ENCODE peak calls at places on chromosomes 7 and 10, in four cellular contexts. R, Y, H and V are unnamed samples.

GRCh38 chr10:98045785-98046389 is 15.5 kb upstream of the CRTAC1 start:
- DNase-seq in R (peak), Y (peak), H (peak), V (peak)

GRCh38 chr10:89642193-89642592 is 2.8 kb downstream of the PANK1 start:
- DNase-seq in R (no peak), Y (no peak), H (no peak), V (peak)

GRCh38 chr7:121519548-121520521 is 123.7 kb upstream of the FAM3C start:
- DNase-seq in R (no peak), Y (no peak), H (no peak), V (peak)

GRCh38 chr10:11150876-11151275 is 133.2 kb downstream of the CELF2 start:
- DNase-seq in R (no peak), Y (no peak), H (no peak), V (no peak)

GRCh38 chr10:91743460-91743859 is 54.8 kb upstream of the TNKS2 start:
- DNase-seq in R (no peak), Y (no peak), H (no peak), V (no peak)

GRCh38 chr10:73131295-73131694 is 21.0 kb downstream of the NUDT13 start:
- DNase-seq in R (no peak), Y (no peak), H (no peak), V (no peak)

GRCh38 chr7:79529896-79530235 is 76.4 kb upstream of the MAGI2 start:
- DNase-seq in R (no peak), Y (no peak), H (no peak), V (no peak)

GRCh38 chr10:33335550-33335799 is 1.0 kb upstream of the NRP1 start:
- DNase-seq in R (no peak), Y (no peak), H (no peak), V (no peak)

GRCh38 chr7:155763721-155764431 is 48.4 kb downstream of the SHH start:
- DNase-seq in R (no peak), Y (no peak), H (no peak), V (no peak)

GRCh38 chr7:41047192-41047591 is 655.7 kb downstream of the INHBA start:
- DNase-seq in R (no peak), Y (no peak), H (peak), V (no peak)

GRCh38 chr10:46293832-46294640 is 7.2 kb downstream of the ANTXRL start:
- DNase-seq in R (no peak), Y (no peak), H (no peak), V (peak)

GRCh38 chr10:44511601-44512000 is 126.7 kb upstream of the CXCL12 start:
- DNase-seq in R (no peak), Y (no peak), H (no peak), V (no peak)

GRCh38 chr10:119211625-119212441 is 4.5 kb downstream of the GRK5 start:
- DNase-seq in R (no peak), Y (no peak), H (no peak), V (no peak)

GRCh38 chr10:72333111-72334012 is 21.4 kb downstream of the DNAJB12 start:
- DNase-seq in R (no peak), Y (no peak), H (no peak), V (no peak)

GRCh38 chr10:29302499-29302898 is 13.6 kb downstream of the LYZL1 start:
- DNase-seq in R (no peak), Y (no peak), H (no peak), V (no peak)

GRCh38 chr10:31413325-31413724 is 94.3 kb downstream of the ZEB1 start:
- DNase-seq in R (peak), Y (no peak), H (no peak), V (no peak)

GRCh38 chr10:122162566-122163181 is 108.4 kb upstream of the BTBD16 start:
- DNase-seq in R (peak), Y (no peak), H (no peak), V (no peak)

GRCh38 chr7:126839624-126840023 is 413.1 kb downstream of the GRM8 start:
- DNase-seq in R (no peak), Y (no peak), H (no peak), V (no peak)

GRCh38 chr7:120933475-120933874 is 17.1 kb upstream of the ING3 start:
- DNase-seq in R (no peak), Y (no peak), H (no peak), V (no peak)

GRCh38 chr10:114110174-114110972 is 63.6 kb downstream of the CCDC186 start:
- DNase-seq in R (no peak), Y (no peak), H (no peak), V (peak)

GRCh38 chr10:77614778-77615625 is 22.6 kb downstream of the KCNMA1 start:
- DNase-seq in R (no peak), Y (no peak), H (no peak), V (peak)

GRCh38 chr7:95095259-95096122 is 188.1 kb downstream of the PPP1R9A start:
- DNase-seq in R (no peak), Y (no peak), H (no peak), V (no peak)

GRCh38 chr10:72310241-72310633 is 36.5 kb downstream of the DDIT4 start:
- DNase-seq in R (no peak), Y (no peak), H (no peak), V (no peak)

GRCh38 chr10:1631282-1631681 is 106.0 kb downstream of the ADARB2 start:
- DNase-seq in R (no peak), Y (no peak), H (no peak), V (no peak)

GRCh38 chr7:82506702-82507101 is 63.1 kb upstream of the CACNA2D1 start:
- DNase-seq in R (no peak), Y (no peak), H (no peak), V (no peak)

GRCh38 chr7:81416648-81417047 is 353.2 kb downstream of the HGF start:
- DNase-seq in R (no peak), Y (no peak), H (no peak), V (no peak)

GRCh38 chr7:5345171-5345570 is 62.4 kb downstream of the SLC29A4 start:
- DNase-seq in R (no peak), Y (no peak), H (no peak), V (no peak)

GRCh38 chr7:4706384-4707032 is 24.4 kb downstream of the FOXK1 start:
- DNase-seq in R (no peak), Y (no peak), H (peak), V (no peak)

GRCh38 chr10:121927361-121927840 is 430 bp downstream of the ATE1 start:
- DNase-seq in R (peak), Y (no peak), H (peak), V (no peak)

GRCh38 chr7:158448701-158449100 is 138.9 kb downstream of the PTPRN2 start:
- DNase-seq in R (no peak), Y (no peak), H (no peak), V (no peak)

DNA sequence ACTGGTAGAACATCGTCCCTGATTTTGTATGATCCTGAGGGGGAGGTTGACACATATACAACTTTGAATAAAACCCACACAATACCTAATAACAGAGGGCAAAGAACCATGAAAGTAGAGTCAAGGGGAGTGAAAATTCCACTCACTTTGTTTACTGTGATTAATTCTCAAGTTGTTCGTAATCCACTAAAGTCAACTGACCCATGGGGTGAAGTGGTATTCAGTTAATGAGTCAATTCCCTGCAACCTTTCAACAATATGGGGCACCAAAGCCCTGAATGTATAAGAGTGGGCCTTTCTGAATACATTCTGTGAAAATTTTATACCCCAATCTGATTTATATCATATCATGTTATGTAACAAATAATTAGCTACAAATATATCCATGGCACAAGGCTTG is 39.0 kb upstream of the C10orf67 start:
- DNase-seq in R (no peak), Y (no peak), H (no peak), V (no peak)
- TF ChIP-seq JUND in R (no peak), Y (no peak), H (no peak), V (no peak)

DNA sequence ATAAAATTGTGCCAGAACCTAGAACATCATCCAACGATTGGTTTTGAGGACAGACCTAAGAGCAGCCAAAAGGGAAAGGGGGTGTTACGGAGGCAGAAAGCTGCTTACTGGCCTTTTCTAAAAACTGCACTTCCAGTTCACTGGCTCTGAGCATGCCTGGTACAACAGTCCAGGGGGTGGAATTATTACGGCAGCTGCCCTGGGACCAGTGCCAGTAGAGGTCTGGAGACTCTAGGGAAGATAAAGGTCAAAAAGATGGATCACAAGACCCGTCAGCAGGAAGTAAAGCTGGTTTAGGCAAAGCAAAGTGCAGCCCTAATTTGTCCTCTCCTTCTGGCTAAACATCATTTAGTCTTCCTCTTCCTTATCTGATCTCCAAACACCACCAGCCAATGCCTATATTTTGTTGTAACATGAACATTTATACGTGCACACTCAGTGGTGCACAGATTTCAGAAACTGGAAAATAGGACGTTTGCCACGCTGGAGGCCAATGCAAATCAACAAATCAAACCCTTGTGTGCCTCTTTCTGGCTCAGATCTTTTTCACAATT is 216.4 kb upstream of the DPP6 start:
- DNase-seq in R (peak), Y (no peak), H (no peak), V (no peak)
- TF ChIP-seq JUND in R (no peak), Y (no peak), H (no peak), V (no peak)

GRCh38 chr7:1858435-1859265 is 188.6 kb downstream of the ELFN1 start:
- DNase-seq in R (no peak), Y (no peak), H (no peak), V (no peak)
- TF ChIP-seq JUND in R (no peak), Y (no peak), H (no peak), V (no peak)

DNA sequence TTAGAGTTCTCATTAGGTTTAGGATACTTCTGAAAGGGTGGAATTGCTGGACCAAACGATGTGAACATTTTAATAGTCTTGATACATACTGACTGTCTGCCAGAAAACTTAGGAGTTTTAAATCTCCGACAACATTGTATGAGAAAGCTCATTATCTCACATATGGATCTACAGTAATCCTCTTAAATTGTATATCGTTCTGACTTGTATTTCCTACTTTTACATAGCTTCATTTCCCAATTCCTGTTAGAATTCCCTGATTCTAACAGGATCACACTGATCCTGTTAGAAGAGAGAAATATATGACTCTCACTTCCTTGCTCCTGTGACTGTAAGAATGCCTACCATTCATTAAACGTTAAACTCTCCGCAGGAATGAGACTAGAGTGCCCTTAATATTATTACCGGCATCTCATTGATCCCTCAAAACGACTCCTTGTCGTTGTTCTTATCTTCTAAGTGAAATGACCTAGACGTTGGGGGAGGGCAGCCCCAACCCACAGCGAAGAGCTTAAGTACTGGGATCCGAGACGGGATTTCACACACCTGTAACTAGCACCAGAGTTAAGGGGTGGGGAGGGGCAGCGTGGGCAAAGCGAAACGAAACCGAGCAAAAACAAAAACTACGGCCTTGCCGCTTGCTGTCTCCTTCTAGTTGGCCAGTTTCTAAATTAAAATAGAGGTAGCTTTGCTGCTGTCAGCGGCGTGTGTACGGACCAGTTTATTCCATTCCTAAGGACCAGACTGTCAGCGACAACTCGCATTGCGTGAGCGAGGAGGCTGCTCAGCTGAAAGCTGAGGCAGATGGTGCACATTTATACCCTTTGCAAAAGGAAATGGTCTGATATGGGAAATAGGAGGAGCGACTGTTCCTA is 678 bp upstream of the TMEM106B start:
- DNase-seq in R (peak), Y (peak), H (no peak), V (peak)
- TF ChIP-seq JUND in R (no peak), Y (no peak), H (no peak), V (no peak)

GRCh38 chr7:44967571-44968446 is 11.0 kb downstream of the MYO1G start:
- DNase-seq in R (peak), Y (peak), H (peak), V (no peak)

GRCh38 chr7:44971188-44971907 is 7.5 kb downstream of the MYO1G start:
- DNase-seq in R (peak), Y (no peak), H (no peak), V (no peak)

GRCh38 chr7:44969701-44970494 is 8.9 kb downstream of the MYO1G start:
- DNase-seq in R (peak), Y (no peak), H (no peak), V (no peak)

GRCh38 chr7:44970521-44971051 is 8.2 kb downstream of the MYO1G start:
- DNase-seq in R (peak), Y (no peak), H (no peak), V (no peak)

DNA sequence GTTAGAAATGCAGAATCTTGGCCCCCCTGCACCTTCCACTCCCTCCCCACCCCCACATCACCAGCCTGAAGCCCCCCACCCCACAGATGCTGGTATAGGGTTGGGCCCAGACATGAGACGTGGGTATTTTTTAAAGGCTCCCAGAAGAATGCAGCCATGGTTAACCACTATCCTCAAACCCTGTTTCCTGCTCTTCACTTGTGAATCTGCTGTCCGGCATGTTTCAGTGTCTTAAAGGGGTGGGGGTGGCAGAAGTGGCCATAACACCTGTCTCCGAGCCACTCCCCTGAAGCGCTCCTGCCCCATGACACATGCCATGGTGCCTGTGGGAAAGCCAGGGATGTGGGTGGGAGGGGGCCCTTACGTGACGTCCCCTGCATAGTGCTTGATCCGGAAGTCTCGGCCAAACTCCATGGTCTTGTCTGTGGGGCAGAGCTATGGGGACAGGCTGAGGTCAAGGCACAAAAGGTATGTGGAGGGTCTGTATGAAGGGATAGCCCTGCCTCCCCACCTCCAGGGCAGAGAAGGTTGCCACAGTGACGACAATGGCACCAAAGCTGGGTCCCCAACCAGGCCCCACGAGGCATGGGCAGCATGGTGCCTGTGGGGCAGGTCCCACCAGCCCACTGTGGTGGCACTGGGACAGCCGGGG is 9.6 kb downstream of the MYO1G start:
- DNase-seq in R (peak), Y (no peak), H (no peak), V (no peak)
- TF ChIP-seq JUND in R (no peak), Y (no peak), H (no peak), V (no peak)

GRCh38 chr7:131071786-131072504 is 255.7 kb upstream of the MKLN1 start:
- DNase-seq in R (peak), Y (peak), H (no peak), V (no peak)
- TF ChIP-seq JUND in R (no peak), Y (no peak), H (no peak), V (no peak)

DNA sequence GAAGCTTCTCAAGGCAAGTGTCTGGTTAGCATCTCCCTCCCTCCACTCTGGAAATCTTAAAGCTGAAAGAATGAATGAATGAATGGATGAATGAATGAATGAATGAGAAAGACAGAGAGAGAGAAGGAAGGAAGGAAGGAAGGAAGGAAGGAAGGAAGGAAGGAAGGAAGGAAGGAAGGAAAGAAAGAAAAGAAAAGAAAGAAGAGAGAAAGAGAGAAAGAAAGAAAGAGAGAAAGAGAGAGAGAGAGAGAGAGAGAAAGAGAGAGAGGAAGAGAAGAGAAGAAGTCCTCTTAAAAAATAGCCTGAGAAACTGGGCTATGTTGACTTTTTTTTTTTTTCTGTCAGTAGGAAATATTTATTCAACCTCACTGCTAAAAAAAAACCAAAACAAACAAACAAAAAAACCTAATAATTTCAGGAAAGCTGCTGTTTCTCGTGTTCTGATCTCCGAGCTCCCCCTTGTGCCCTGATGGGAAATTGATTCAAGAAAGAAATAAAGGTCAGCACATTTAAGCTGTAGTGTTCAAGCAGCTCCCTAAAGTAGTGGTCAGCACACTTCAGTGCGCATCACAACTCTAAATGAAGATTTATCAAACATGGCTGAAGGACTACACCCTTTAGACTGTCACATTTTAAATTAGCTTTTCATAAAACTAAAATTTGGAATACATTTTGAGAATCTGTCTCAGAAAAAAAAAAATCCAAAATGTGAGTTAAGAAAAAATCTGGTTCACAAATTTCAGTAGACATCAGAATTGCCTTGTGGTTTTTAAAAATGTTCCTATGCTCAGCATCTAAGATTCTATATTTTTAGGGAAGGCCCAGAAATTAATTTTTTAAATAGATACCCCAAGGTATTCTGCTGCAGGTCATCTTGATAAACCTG is 154.3 kb downstream of the ELAPOR2 start:
- DNase-seq in R (peak), Y (peak), H (no peak), V (no peak)
- TF ChIP-seq JUND in R (no peak), Y (no peak), H (no peak), V (no peak)

GRCh38 chr10:105727131-105727530 is 1086.0 kb downstream of the SORCS3 start:
- DNase-seq in R (no peak), Y (no peak), H (no peak), V (no peak)
- TF ChIP-seq JUND in R (no peak), Y (no peak), H (no peak), V (no peak)